ENCODE peak calls at places on chromosomes 4 and X, in five cellular contexts. One of them, this sample, is unnamed.

GRCh38 chrX:48465336-48465933 is 4.6 kb downstream of the SLC38A5 start:
- DNase-seq in esophagus squamous epithelium: no peak
- DNase-seq in lower leg skin: no peak
- DNase-seq in sigmoid colon: no peak
- DNase-seq in body of pancreas: peak
- DNase-seq in this sample: no peak

GRCh38 chrX:132009344-132009743 is 13.8 kb upstream of the STK26 start:
- DNase-seq in body of pancreas: no peak
- DNase-seq in lower leg skin: no peak
- DNase-seq in esophagus squamous epithelium: no peak
- DNase-seq in sigmoid colon: no peak
- DNase-seq in this sample: no peak

GRCh38 chr4:80094191-80094590 is 21.2 kb upstream of the ANTXR2 start:
- DNase-seq in lower leg skin: no peak
- DNase-seq in sigmoid colon: no peak
- DNase-seq in body of pancreas: no peak
- DNase-seq in esophagus squamous epithelium: no peak
- DNase-seq in this sample: no peak

GRCh38 chr4:75830906-75831305 is 71.3 kb downstream of the PPEF2 start:
- DNase-seq in lower leg skin: no peak
- DNase-seq in sigmoid colon: no peak
- DNase-seq in esophagus squamous epithelium: no peak
- DNase-seq in body of pancreas: no peak
- DNase-seq in this sample: no peak

GRCh38 chr4:3232001-3232400 is 17.0 kb upstream of the MSANTD1 start:
- DNase-seq in sigmoid colon: no peak
- DNase-seq in body of pancreas: no peak
- DNase-seq in esophagus squamous epithelium: no peak
- DNase-seq in lower leg skin: no peak
- DNase-seq in this sample: no peak

GRCh38 chrX:74579597-74580209 is 34.7 kb downstream of the RLIM start:
- DNase-seq in sigmoid colon: no peak
- DNase-seq in body of pancreas: no peak
- DNase-seq in lower leg skin: no peak
- DNase-seq in esophagus squamous epithelium: no peak
- DNase-seq in this sample: no peak

GRCh38 chr4:164779080-164779479 is 25.1 kb downstream of the SMIM31 start:
- DNase-seq in sigmoid colon: no peak
- DNase-seq in esophagus squamous epithelium: no peak
- DNase-seq in lower leg skin: no peak
- DNase-seq in body of pancreas: no peak
- DNase-seq in this sample: no peak

GRCh38 chr4:87038837-87039715 is 104.3 kb downstream of the AFF1 start:
- DNase-seq in lower leg skin: peak
- DNase-seq in esophagus squamous epithelium: no peak
- DNase-seq in sigmoid colon: peak
- DNase-seq in body of pancreas: peak
- DNase-seq in this sample: peak

GRCh38 chrX:119758682-119759332 is 419 bp downstream of the SOWAHD start:
- DNase-seq in lower leg skin: no peak
- DNase-seq in body of pancreas: peak
- DNase-seq in esophagus squamous epithelium: no peak
- DNase-seq in sigmoid colon: no peak
- DNase-seq in this sample: no peak

GRCh38 chr4:2462218-2462991 is 6.5 kb upstream of the RNF4 start:
- DNase-seq in esophagus squamous epithelium: no peak
- DNase-seq in lower leg skin: no peak
- DNase-seq in sigmoid colon: peak
- DNase-seq in body of pancreas: peak
- DNase-seq in this sample: peak

GRCh38 chr4:100872811-100873210 is 355.0 kb upstream of the EMCN start:
- DNase-seq in sigmoid colon: no peak
- DNase-seq in lower leg skin: no peak
- DNase-seq in body of pancreas: no peak
- DNase-seq in esophagus squamous epithelium: no peak
- DNase-seq in this sample: no peak

GRCh38 chrX:38052096-38052495 is 45.7 kb downstream of the SYTL5 start:
- DNase-seq in body of pancreas: no peak
- DNase-seq in esophagus squamous epithelium: no peak
- DNase-seq in lower leg skin: no peak
- DNase-seq in sigmoid colon: no peak
- DNase-seq in this sample: no peak

GRCh38 chr4:154364012-154364863 is 127.4 kb downstream of the DCHS2 start:
- DNase-seq in sigmoid colon: no peak
- DNase-seq in lower leg skin: no peak
- DNase-seq in body of pancreas: no peak
- DNase-seq in esophagus squamous epithelium: no peak
- DNase-seq in this sample: no peak

GRCh38 chr4:336099-336892 is 1.3 kb upstream of the ZNF141 start:
- DNase-seq in esophagus squamous epithelium: no peak
- DNase-seq in lower leg skin: peak
- DNase-seq in body of pancreas: peak
- DNase-seq in sigmoid colon: peak
- DNase-seq in this sample: no peak

GRCh38 chr4:37383579-37384229 is 139.2 kb downstream of the NWD2 start:
- DNase-seq in lower leg skin: no peak
- DNase-seq in body of pancreas: peak
- DNase-seq in sigmoid colon: no peak
- DNase-seq in esophagus squamous epithelium: no peak
- DNase-seq in this sample: no peak

GRCh38 chrX:155966876-155967275 is 30.6 kb upstream of the IL9R start:
- DNase-seq in sigmoid colon: no peak
- DNase-seq in lower leg skin: no peak
- DNase-seq in body of pancreas: no peak
- DNase-seq in esophagus squamous epithelium: no peak
- DNase-seq in this sample: no peak

GRCh38 chr4:10353110-10353509 is 104.1 kb downstream of the ZNF518B start:
- DNase-seq in lower leg skin: no peak
- DNase-seq in body of pancreas: no peak
- DNase-seq in sigmoid colon: no peak
- DNase-seq in esophagus squamous epithelium: no peak
- DNase-seq in this sample: no peak

GRCh38 chr4:74473155-74473811 is 28.3 kb downstream of the AREG start:
- DNase-seq in body of pancreas: peak
- DNase-seq in esophagus squamous epithelium: no peak
- DNase-seq in lower leg skin: no peak
- DNase-seq in sigmoid colon: no peak
- DNase-seq in this sample: no peak

GRCh38 chrX:129593137-129593536 is 53.1 kb downstream of the OCRL start:
- DNase-seq in sigmoid colon: no peak
- DNase-seq in body of pancreas: no peak
- DNase-seq in lower leg skin: no peak
- DNase-seq in esophagus squamous epithelium: no peak
- DNase-seq in this sample: peak

GRCh38 chr4:175947117-175947722 is 118.4 kb upstream of the WDR17 start:
- DNase-seq in body of pancreas: no peak
- DNase-seq in sigmoid colon: no peak
- DNase-seq in esophagus squamous epithelium: no peak
- DNase-seq in lower leg skin: no peak
- DNase-seq in this sample: no peak

GRCh38 chrX:2500091-2500680 is 590 bp downstream of the DHRSX start:
- DNase-seq in lower leg skin: peak
- DNase-seq in body of pancreas: no peak
- DNase-seq in sigmoid colon: no peak
- DNase-seq in esophagus squamous epithelium: no peak
- DNase-seq in this sample: peak

GRCh38 chr4:39456946-39457763 is 1.6 kb downstream of the RPL9 start:
- DNase-seq in sigmoid colon: no peak
- DNase-seq in body of pancreas: no peak
- DNase-seq in lower leg skin: no peak
- DNase-seq in esophagus squamous epithelium: no peak
- DNase-seq in this sample: no peak
- TF ChIP-seq POLR2A in sigmoid colon: no peak
- TF ChIP-seq POLR2A in body of pancreas: no peak
- TF ChIP-seq POLR2A in lower leg skin: no peak
- TF ChIP-seq POLR2A in esophagus squamous epithelium: no peak
- TF ChIP-seq POLR2A in this sample: no peak

DNA sequence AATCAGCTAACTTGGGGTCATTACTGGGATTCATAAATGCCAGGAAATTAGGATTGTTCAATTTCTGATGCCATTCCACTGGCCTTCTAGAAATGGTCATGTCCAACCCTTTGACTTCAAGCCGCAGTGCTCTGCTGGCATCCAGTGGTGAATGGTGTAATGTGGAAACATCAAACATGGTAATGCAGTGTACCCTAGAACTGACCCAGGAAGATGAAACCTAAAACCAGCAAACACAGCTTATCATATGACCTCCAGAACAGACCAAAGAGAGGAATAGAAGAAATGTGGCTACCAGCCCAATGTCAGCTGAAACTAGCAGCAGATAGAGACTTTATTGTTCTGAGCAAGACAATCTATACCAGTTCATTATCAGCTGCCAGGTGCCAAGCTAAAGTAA is 13.8 kb downstream of the CXCL13 start:
- DNase-seq in esophagus squamous epithelium: no peak
- DNase-seq in sigmoid colon: no peak
- DNase-seq in body of pancreas: peak
- DNase-seq in lower leg skin: no peak
- DNase-seq in this sample: no peak
- TF ChIP-seq CTCF in esophagus squamous epithelium: no peak
- TF ChIP-seq CTCF in sigmoid colon: no peak
- TF ChIP-seq CTCF in body of pancreas: no peak
- TF ChIP-seq CTCF in lower leg skin: no peak
- TF ChIP-seq CTCF in this sample: no peak

DNA sequence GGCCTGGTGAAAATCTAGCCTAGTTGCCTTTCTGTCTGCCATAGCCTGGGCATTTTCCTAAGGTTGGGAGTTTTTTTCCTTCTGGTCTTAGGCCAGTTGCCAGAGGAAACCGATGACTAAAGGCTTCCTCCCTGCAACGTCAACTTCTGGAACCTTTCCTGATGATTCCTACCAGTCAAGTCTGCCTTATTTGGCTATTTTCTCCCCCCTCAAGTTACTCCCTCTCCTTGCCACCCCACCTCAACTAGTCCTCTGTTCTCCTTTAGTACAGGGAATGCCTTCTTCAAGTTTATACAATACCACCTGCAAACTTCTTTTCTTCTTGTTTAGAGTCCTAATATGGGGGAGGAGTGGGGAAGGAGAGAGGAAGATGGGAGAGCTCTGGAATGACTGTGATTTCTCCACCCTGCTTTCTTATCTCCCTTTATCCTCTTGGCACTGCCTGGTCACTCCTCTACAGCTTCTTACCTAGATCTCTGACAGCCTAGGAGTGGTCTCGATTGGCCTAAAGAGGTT is 10.6 kb downstream of the MSN start:
- DNase-seq in sigmoid colon: peak
- DNase-seq in esophagus squamous epithelium: no peak
- DNase-seq in lower leg skin: no peak
- DNase-seq in body of pancreas: peak
- DNase-seq in this sample: peak
- TF ChIP-seq POLR2A in sigmoid colon: no peak
- TF ChIP-seq POLR2A in esophagus squamous epithelium: no peak
- TF ChIP-seq POLR2A in lower leg skin: no peak
- TF ChIP-seq POLR2A in body of pancreas: no peak
- TF ChIP-seq POLR2A in this sample: no peak

GRCh38 chr4:12679217-12679616 is 804.9 kb downstream of the RAB28 start:
- DNase-seq in esophagus squamous epithelium: no peak
- DNase-seq in lower leg skin: no peak
- DNase-seq in body of pancreas: no peak
- DNase-seq in sigmoid colon: no peak
- DNase-seq in this sample: no peak

GRCh38 chr4:12672320-12672719 is 811.8 kb downstream of the RAB28 start:
- DNase-seq in sigmoid colon: no peak
- DNase-seq in lower leg skin: no peak
- DNase-seq in body of pancreas: no peak
- DNase-seq in esophagus squamous epithelium: no peak
- DNase-seq in this sample: no peak

DNA sequence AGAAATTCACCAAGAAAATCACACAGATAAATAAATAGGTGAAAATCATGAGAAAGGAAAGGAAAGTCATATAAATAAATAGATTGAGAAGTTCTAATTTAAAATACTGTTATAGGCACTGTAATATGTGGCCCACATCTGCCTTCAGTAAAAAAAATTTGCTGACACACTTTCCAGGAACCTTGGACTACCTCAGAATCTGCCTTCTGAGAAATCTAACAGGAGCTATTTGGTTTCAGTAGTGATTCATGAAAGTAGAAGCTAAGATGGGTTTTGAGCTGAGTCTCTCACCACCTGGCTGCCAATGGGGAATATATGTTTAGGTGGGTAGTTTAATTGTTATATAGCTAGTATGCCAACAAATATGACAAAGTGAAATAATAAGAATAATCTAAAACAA is 810.0 kb downstream of the RAB28 start:
- DNase-seq in sigmoid colon: no peak
- DNase-seq in body of pancreas: no peak
- DNase-seq in esophagus squamous epithelium: no peak
- DNase-seq in lower leg skin: no peak
- DNase-seq in this sample: no peak
- TF ChIP-seq CTCF in sigmoid colon: no peak
- TF ChIP-seq CTCF in body of pancreas: no peak
- TF ChIP-seq CTCF in esophagus squamous epithelium: no peak
- TF ChIP-seq CTCF in lower leg skin: no peak
- TF ChIP-seq CTCF in this sample: no peak

DNA sequence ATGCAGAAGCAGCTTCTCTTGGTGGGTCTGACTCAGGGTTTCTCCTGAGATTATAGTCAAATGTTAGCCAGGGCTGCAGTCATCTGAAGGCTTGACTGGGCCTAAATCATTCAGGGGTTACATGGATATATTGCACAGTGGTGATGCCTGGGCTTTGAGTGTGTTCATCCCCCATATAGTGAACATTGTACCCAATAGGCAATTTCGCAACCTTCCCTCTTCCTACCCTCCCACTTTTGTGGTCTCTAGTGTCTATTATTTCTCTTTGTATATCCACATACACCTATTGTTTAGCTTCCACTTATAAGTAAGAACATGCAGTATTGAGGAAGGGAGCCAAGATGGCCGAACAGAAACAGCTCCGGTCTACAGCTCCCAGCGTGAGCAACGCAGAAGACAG is 90.3 kb upstream of the CAMK2D start:
- DNase-seq in esophagus squamous epithelium: no peak
- DNase-seq in sigmoid colon: no peak
- DNase-seq in body of pancreas: no peak
- DNase-seq in lower leg skin: no peak
- DNase-seq in this sample: no peak
- TF ChIP-seq POLR2A in esophagus squamous epithelium: no peak
- TF ChIP-seq POLR2A in sigmoid colon: no peak
- TF ChIP-seq POLR2A in body of pancreas: no peak
- TF ChIP-seq POLR2A in lower leg skin: no peak
- TF ChIP-seq POLR2A in this sample: no peak